ENCODE peak calls at places on chromosomes 11 and 22, in seven cellular contexts. D, A, R, T, G, H and E are unnamed samples.

GRCh38 chr11:71080239-71081097 is 171.9 kb downstream of the SHANK2 start:
- DNase-seq in D (peak), T (peak), R (peak), H (peak), G (peak), A (peak), E (peak)

GRCh38 chr11:61129608-61130523 is 27.6 kb downstream of the CD5 start:
- DNase-seq in R (peak), D (peak), H (peak), A (peak), G (peak), T (peak), E (peak)

GRCh38 chr22:49483946-49484345 is 343.7 kb downstream of the BRD1 start:
- DNase-seq in T (no peak), D (no peak), R (no peak), A (no peak), H (no peak), G (no peak), E (no peak)

GRCh38 chr11:112163875-112164521 is at the start of gene IL18:
- DNase-seq in R (peak), A (peak), D (no peak), G (peak), H (peak), T (peak), E (no peak)

GRCh38 chr22:40244586-40244985 is 66.9 kb downstream of the TNRC6B start:
- DNase-seq in D (no peak), T (no peak), R (no peak), G (no peak), A (no peak), H (no peak), E (no peak)

GRCh38 chr11:2190670-2191471 is 19.3 kb upstream of the TH start:
- DNase-seq in H (no peak), A (no peak), R (peak), T (no peak), D (no peak), G (peak), E (no peak)

GRCh38 chr11:47001666-47002285 is 65.2 kb downstream of the CSTPP1 start:
- DNase-seq in G (peak), A (no peak), T (no peak), H (no peak), D (no peak), R (peak), E (peak)

GRCh38 chr11:123249354-123249753 is 54.3 kb upstream of the CLMP start:
- DNase-seq in D (no peak), H (no peak), T (no peak), A (no peak), G (no peak), R (no peak), E (no peak)

GRCh38 chr11:133957926-133958325 is 1.2 kb upstream of the IGSF9B start:
- DNase-seq in G (no peak), A (no peak), R (no peak), D (no peak), H (no peak), T (no peak), E (no peak)

GRCh38 chr22:17379939-17380710 is 10.9 kb downstream of the CECR2 start:
- DNase-seq in A (no peak), H (no peak), T (no peak), R (no peak), D (no peak), G (peak), E (no peak)

GRCh38 chr22:22578702-22579424 is 19.8 kb upstream of the PRAME start:
- DNase-seq in R (peak), H (no peak), D (peak), A (no peak), T (no peak), G (no peak), E (no peak)

GRCh38 chr11:112997829-112998228 is 36.6 kb downstream of the NCAM1 start:
- DNase-seq in A (no peak), G (no peak), T (no peak), D (no peak), H (no peak), R (no peak), E (no peak)

GRCh38 chr11:113667801-113668200 is 38.3 kb downstream of the TMPRSS5 start:
- DNase-seq in D (no peak), G (no peak), A (no peak), H (no peak), R (no peak), T (no peak), E (no peak)

GRCh38 chr11:68099474-68100405 is 21.4 kb downstream of the CHKA start:
- DNase-seq in D (no peak), T (no peak), H (peak), R (no peak), G (no peak), A (peak), E (peak)

GRCh38 chr11:133955945-133956421 is 785 bp downstream of the IGSF9B start:
- DNase-seq in H (no peak), R (no peak), G (peak), A (no peak), D (no peak), T (no peak), E (no peak)

GRCh38 chr11:1074244-1075221 is at the start of gene MUC2:
- DNase-seq in H (peak), D (no peak), R (no peak), T (peak), G (no peak), A (peak), E (no peak)

GRCh38 chr11:19345519-19345847 is 104.7 kb upstream of the E2F8 start:
- DNase-seq in G (peak), H (no peak), A (no peak), T (no peak), D (no peak), R (peak), E (no peak)

GRCh38 chr22:24216541-24217209 is 28.2 kb downstream of the GGT5 start:
- DNase-seq in A (no peak), H (no peak), G (no peak), T (no peak), D (no peak), R (no peak), E (no peak)

GRCh38 chr11:61800331-61801281 is 7.9 kb downstream of the FEN1 start:
- DNase-seq in T (no peak), R (no peak), D (no peak), H (no peak), A (no peak), G (no peak), E (no peak)

GRCh38 chr11:61509058-61510029 is 795 bp downstream of the LRRC10B start:
- DNase-seq in R (peak), G (peak), A (peak), D (peak), T (peak), H (peak), E (no peak)

GRCh38 chr22:37501610-37502341 is 15.6 kb upstream of the MFNG start:
- DNase-seq in R (no peak), G (no peak), H (peak), T (no peak), D (peak), A (peak), E (peak)

GRCh38 chr11:123587044-123587443 is 67.4 kb downstream of the SCN3B start:
- DNase-seq in R (peak), G (no peak), A (no peak), T (no peak), H (no peak), D (no peak), E (no peak)

GRCh38 chr11:554824-555499 is 5.6 kb downstream of the LMNTD2 start:
- DNase-seq in H (peak), G (peak), T (no peak), A (peak), R (peak), D (no peak), E (no peak)

GRCh38 chr11:60208146-60208895 is 25.4 kb upstream of the MS4A6A start:
- DNase-seq in H (no peak), G (peak), R (no peak), T (no peak), A (no peak), D (no peak), E (no peak)

GRCh38 chr11:64415996-64416728 is 57.2 kb downstream of the RPS6KA4 start:
- DNase-seq in T (no peak), R (no peak), D (no peak), G (no peak), H (no peak), A (no peak), E (no peak)

GRCh38 chr11:19848219-19848618 is 135.6 kb downstream of the NAV2 start:
- DNase-seq in D (no peak), G (peak), T (no peak), A (no peak), H (no peak), R (no peak), E (no peak)

GRCh38 chr11:113697798-113698407 is 8.2 kb downstream of the TMPRSS5 start:
- DNase-seq in H (no peak), D (no peak), G (no peak), A (no peak), T (no peak), R (no peak), E (no peak)

GRCh38 chr22:27866136-27867091 is 52.6 kb downstream of the PITPNB start:
- DNase-seq in G (no peak), T (peak), H (no peak), D (peak), A (no peak), R (no peak), E (peak)

GRCh38 chr11:88178211-88178610 is 3.0 kb upstream of the RAB38 start:
- DNase-seq in A (no peak), R (no peak), D (no peak), H (no peak), G (no peak), T (no peak), E (peak)

GRCh38 chr11:279966-280761 is 2.0 kb downstream of the NLRP6 start:
- DNase-seq in G (no peak), T (peak), A (peak), D (no peak), H (peak), R (no peak), E (no peak)

GRCh38 chr11:120135838-120136237 is 2.1 kb downstream of the TRIM29 start:
- DNase-seq in H (peak), R (no peak), T (no peak), A (no peak), G (no peak), D (no peak), E (no peak)

GRCh38 chr11:68031136-68031459 is 617 bp downstream of the NDUFS8 start:
- DNase-seq in T (no peak), A (no peak), R (no peak), G (no peak), D (no peak), H (peak), E (no peak)

GRCh38 chr11:131275580-131275979 is 94.8 kb upstream of the NTM start:
- DNase-seq in D (no peak), T (peak), G (peak), H (no peak), R (no peak), A (no peak), E (no peak)

GRCh38 chr11:39817248-39817647 is 1642.2 kb downstream of the LRRC4C start:
- DNase-seq in A (no peak), T (no peak), R (no peak), H (no peak), D (no peak), G (no peak), E (no peak)

GRCh38 chr11:75293903-75294302 is 53.3 kb downstream of the TPBGL start:
- DNase-seq in H (no peak), R (no peak), T (no peak), G (no peak), D (no peak), A (no peak), E (no peak)

GRCh38 chr11:67248653-67249052 is 17.6 kb upstream of the GRK2 start:
- DNase-seq in D (no peak), H (peak), A (peak), R (no peak), T (no peak), G (no peak), E (no peak)

GRCh38 chr11:77361184-77361583 is 59.7 kb upstream of the GDPD4 start:
- DNase-seq in D (peak), H (no peak), R (no peak), T (no peak), A (no peak), G (peak), E (peak)

GRCh38 chr11:31001432-31001831 is 368.1 kb downstream of the DCDC1 start:
- DNase-seq in H (no peak), T (no peak), A (no peak), D (no peak), G (no peak), R (no peak), E (no peak)

GRCh38 chr11:31005202-31005601 is 364.3 kb downstream of the DCDC1 start:
- DNase-seq in T (no peak), R (no peak), D (no peak), A (no peak), G (no peak), H (no peak), E (no peak)

DNA sequence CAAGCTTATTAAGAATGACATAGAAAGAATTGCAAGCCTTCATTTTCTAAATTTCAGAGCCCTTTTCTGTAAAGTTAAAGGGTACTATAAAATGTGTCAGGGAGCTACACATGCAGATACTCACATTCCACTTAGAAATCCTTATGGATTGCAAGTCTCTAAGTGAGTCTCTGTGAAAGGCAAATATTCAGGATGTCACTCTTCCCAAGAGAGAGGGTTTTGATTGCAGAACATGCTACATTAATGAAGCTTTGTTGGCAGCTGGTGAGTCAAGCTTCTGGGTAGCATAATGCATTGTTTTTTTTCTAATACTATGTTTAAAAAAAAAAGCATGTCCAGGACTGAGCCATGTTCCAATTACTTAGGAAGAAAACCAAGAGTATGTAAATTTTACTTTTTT is 369.1 kb downstream of the DCDC1 start:
- DNase-seq in D (no peak), A (no peak), H (no peak), R (no peak), T (no peak), G (no peak), E (no peak)
- H3K4me3 ChIP-seq in D (no peak), A (no peak), H (no peak), R (no peak), T (no peak), G (no peak), E (no peak)

DNA sequence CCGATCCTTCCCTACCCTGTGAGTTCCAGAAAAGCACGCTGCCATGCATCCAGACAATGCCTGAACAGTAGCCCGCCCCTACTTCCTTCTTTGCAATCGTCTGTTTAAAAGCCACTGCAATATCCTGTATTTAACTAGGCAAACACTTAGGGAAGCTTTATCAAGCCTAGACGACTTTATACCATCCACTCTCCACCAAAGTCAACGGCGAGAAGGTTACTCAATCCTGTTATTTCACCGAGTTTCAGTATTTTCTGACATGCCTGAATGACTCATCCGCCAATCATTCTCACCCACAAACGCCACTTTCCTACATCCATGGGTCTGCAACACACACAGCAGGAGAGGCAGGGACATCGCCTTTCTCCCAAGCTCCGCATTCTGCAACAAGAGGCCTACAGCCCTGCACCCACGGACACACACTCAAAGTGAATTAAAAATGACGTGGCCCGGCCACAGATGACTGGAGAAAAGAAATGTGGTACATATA is 9.3 kb downstream of the CELSR1 start:
- DNase-seq in H (no peak), T (no peak), D (peak), A (peak), R (peak), G (no peak), E (no peak)
- TF ChIP-seq CTCF in H (no peak), T (no peak), D (no peak), A (no peak), R (no peak), G (no peak), E (no peak)

DNA sequence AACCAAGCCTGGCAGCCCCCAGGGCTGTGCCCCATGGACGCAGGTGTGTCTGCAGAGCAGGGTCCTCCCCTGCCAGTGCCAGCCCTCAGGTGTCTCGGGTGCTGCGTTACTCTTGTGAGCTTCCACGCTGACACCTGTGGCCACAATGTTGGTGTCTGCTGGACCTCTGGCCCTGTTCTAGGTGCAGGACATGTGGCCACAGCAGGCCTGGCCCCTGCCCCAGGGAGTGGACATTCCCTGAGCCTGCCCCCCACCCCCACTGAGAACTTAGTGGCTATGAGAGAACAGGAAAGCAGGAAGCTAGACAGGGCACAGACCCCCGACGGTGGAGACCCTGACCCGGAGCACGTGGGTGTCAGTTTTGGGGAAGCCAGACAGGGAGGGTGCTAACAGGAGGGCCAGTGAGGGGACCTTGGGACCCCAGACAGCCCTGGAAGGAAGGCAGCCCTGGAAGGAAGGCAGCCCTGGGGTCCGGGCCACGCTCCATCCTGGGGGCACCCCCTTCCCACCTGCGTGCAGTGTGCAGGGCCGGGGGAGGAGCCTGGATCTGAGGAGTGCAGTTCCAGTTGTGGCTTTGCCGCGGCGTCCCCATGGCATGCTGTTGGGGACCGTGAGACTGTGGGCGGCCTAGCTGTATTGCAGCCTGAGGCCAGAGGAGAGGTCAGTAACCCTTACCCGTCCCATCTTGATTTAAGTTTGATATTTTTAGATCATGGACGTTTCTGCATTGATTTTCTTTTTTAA is 43.9 kb upstream of the PPARA start:
- DNase-seq in R (no peak), H (no peak), T (no peak), A (no peak), G (no peak), D (no peak), E (no peak)
- H3K4me3 ChIP-seq in R (no peak), H (no peak), T (no peak), A (no peak), G (no peak), D (no peak), E (no peak)

GRCh38 chr11:34513674-34513995 is at the start of gene ELF5:
- DNase-seq in T (no peak), H (no peak), A (peak), G (no peak), D (no peak), R (no peak), E (no peak)

GRCh38 chr11:34509336-34509902 is 4.2 kb downstream of the ELF5 start:
- DNase-seq in G (no peak), T (no peak), D (no peak), H (no peak), A (no peak), R (peak), E (no peak)

GRCh38 chr11:34512810-34513673 is 552 bp downstream of the ELF5 start:
- DNase-seq in A (peak), G (peak), D (no peak), H (peak), T (no peak), R (peak), E (no peak)

GRCh38 chr11:34508514-34508913 is 5.1 kb downstream of the ELF5 start:
- DNase-seq in D (no peak), G (no peak), H (no peak), A (no peak), T (peak), R (no peak), E (no peak)

DNA sequence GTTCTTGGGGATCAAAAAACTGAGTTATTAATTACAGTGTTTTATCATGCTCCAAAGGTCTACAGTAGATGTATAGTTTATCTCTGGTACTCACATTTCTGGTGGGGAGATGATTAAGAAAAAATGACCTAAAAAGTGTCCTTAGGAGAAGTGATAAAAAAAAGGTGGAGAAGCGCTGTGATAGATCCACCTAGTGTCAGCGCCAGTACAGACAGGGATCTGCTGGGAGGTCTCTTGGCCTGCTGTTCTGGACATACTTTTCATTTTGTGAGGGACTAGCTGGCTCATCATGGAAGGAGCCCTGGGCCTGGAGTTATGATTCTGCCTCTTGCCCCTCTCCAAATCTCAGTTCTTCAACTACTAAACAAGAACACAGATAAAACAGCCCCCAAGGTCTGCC is 2.9 kb downstream of the ELF5 start:
- DNase-seq in D (no peak), T (no peak), H (no peak), R (no peak), G (no peak), A (no peak), E (no peak)
- TF ChIP-seq CTCF in D (no peak), T (no peak), H (no peak), R (no peak), G (no peak), A (no peak), E (no peak)

GRCh38 chr11:44305643-44306468 is 4.1 kb downstream of the ALX4 start:
- DNase-seq in H (peak), R (no peak), T (no peak), D (no peak), G (peak), A (no peak), E (no peak)
- H3K4me3 ChIP-seq in H (peak), R (peak), T (peak), D (peak), G (peak), A (peak), E (peak)

GRCh38 chr22:44624689-44625420 is 77.1 kb upstream of the PRR5 start:
- DNase-seq in H (no peak), T (no peak), D (no peak), R (no peak), A (no peak), G (no peak), E (no peak)

GRCh38 chr22:44622147-44622427 is 79.9 kb upstream of the PRR5 start:
- DNase-seq in D (no peak), R (no peak), G (peak), H (no peak), A (no peak), T (no peak), E (no peak)

GRCh38 chr22:44622685-44623084 is 79.3 kb upstream of the PRR5 start:
- DNase-seq in H (no peak), D (no peak), G (no peak), R (no peak), A (no peak), T (no peak), E (no peak)

GRCh38 chr22:44625421-44625760 is 76.6 kb upstream of the PRR5 start:
- DNase-seq in A (no peak), T (no peak), G (no peak), D (no peak), R (no peak), H (no peak), E (no peak)

GRCh38 chr22:44623771-44624510 is 78.1 kb upstream of the PRR5 start:
- DNase-seq in G (peak), A (no peak), R (peak), D (no peak), H (no peak), T (no peak), E (no peak)
- TF ChIP-seq CTCF in G (peak), A (no peak), R (peak), D (peak), H (peak), T (no peak), E (peak)

GRCh38 chr11:7974668-7975067 is 9.4 kb upstream of the NLRP10 start:
- DNase-seq in H (no peak), T (no peak), A (peak), G (no peak), R (no peak), D (no peak), E (no peak)
- H3K4me3 ChIP-seq in H (no peak), T (no peak), A (no peak), G (no peak), R (no peak), D (no peak), E (no peak)